ENCODE peak calls at places on chromosomes 4 and X, in four cellular contexts. S is mammary epithelial cell, V is psoas muscle, I is gastrocnemius medialis. W is an unnamed sample. For H3K4me1, the result is how much of the 10 kb centered on the place peaks cover.

GRCh38 chr4:83269256-83269655 is 15.3 kb downstream of the COQ2 start:
- DNase-seq in S (no peak), V (no peak), I (no peak), W (no peak)

GRCh38 chr4:113760852-113761681 is 471 bp downstream of the CAMK2D start:
- DNase-seq in S (peak), V (peak), I (peak), W (peak)

GRCh38 chr4:157045507-157046127 is 30.3 kb upstream of the GLRB start:
- DNase-seq in S (peak), V (no peak), I (peak), W (no peak)

GRCh38 chr4:87697945-87698344 is 47.9 kb downstream of the DMP1 start:
- DNase-seq in S (no peak), V (no peak), I (no peak), W (no peak)

GRCh38 chr4:138049350-138049749 is 192.8 kb downstream of the SLC7A11 start:
- DNase-seq in S (no peak), V (no peak), I (no peak), W (no peak)

GRCh38 chr4:6472387-6473263 is at the start of gene PPP2R2C:
- DNase-seq in S (no peak), V (no peak), I (no peak), W (no peak)

GRCh38 chrX:150503898-150504219 is 64.6 kb upstream of the MTM1 start:
- DNase-seq in S (peak), V (no peak), I (no peak), W (no peak)

GRCh38 chrX:10769696-10770619 is 149.6 kb upstream of the MID1 start:
- DNase-seq in S (no peak), V (no peak), I (no peak), W (peak)

GRCh38 chrX:103722505-103722904 is 11.8 kb downstream of the TMEM31 start:
- DNase-seq in S (peak), V (no peak), I (peak), W (peak)

GRCh38 chrX:53190363-53190960 is 34.5 kb downstream of the KDM5C start:
- DNase-seq in S (no peak), V (no peak), I (no peak), W (no peak)

GRCh38 chrX:42746606-42747005 is 31.4 kb downstream of the PPP1R2C start:
- DNase-seq in S (no peak), V (no peak), I (no peak), W (no peak)

GRCh38 chr4:142130636-142131035 is 494.3 kb downstream of the IL15 start:
- DNase-seq in S (no peak), V (no peak), I (no peak), W (no peak)

GRCh38 chr4:83114576-83114975 is at the start of gene PLAC8:
- DNase-seq in S (peak), V (no peak), I (no peak), W (no peak)

GRCh38 chr4:141458501-141458900 is 177.9 kb upstream of the IL15 start:
- DNase-seq in S (peak), V (no peak), I (no peak), W (no peak)

DNA sequence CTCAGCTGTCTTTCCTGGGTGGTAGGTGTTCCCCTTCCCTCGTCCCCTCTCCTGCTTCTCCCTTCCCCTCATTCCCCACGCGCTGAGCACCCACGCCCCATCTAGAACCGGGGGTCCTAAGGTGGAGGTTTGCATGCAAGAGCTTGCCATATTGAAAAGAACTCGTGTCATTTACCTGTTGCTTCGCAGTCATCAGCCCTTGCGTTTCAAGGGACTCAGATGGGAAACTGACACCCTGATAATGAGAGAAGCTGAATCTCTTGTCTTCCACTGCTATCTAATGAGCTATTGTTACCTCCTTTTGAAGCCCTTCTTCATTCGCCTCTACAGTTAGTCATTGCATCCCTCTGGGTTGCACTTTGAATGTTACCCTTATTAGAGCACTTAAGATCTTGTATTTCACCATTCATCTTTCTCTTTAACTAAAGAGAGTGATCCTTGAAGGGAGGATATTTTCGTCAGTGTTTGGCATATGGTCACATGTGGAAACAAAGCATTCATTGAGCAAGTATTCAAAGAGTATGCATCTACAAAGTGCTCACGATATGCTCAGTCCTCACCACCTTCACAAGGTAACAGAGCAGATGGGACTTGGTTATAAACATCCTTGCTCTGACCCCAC is 25.7 kb downstream of the ARL9 start:
- DNase-seq in S (no peak), V (no peak), I (no peak), W (no peak)
- H3K4me3 ChIP-seq in S (peak), V (peak), I (peak), W (no peak)

GRCh38 chr4:108081251-108081650 is 87.5 kb downstream of the LEF1 start:
- DNase-seq in S (no peak), V (no peak), I (no peak), W (no peak)

GRCh38 chr4:108078024-108078733 is 88.5 kb downstream of the HADH start:
- DNase-seq in S (no peak), V (no peak), I (no peak), W (no peak)

GRCh38 chr4:108080752-108081151 is 88.0 kb downstream of the LEF1 start:
- DNase-seq in S (no peak), V (no peak), I (no peak), W (no peak)
- H3K27ac ChIP-seq in S (no peak), V (no peak), I (no peak), W (no peak)

DNA sequence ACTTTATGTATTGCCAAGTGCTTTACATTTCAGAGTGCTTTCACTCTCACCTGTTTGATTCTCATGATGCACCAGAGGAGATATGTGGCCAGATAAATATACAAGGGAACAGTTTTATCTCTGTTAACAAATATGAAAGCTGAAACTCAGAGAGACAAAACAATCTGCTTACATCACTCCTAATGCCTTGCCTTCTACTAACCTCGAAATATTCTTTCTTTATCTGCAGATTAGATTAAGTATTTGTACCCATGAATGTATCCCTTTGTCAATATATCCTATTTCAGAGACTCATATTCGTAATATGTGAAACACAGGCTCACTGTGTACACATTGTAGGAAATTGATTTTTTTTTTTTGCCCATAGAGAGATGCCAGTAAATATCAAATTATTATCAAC is 178.1 kb downstream of the NWD2 start:
- DNase-seq in S (no peak), V (no peak), I (no peak), W (no peak)
- H3K4me1 ChIP-seq in S (under half), V (under half), I (under half), W (under half)

GRCh38 chr4:2818351-2818939 is 25.2 kb upstream of the ADD1 start:
- DNase-seq in S (no peak), V (peak), I (no peak), W (peak)
- H3K4me3 ChIP-seq in S (peak), V (peak), I (peak), W (peak)

DNA sequence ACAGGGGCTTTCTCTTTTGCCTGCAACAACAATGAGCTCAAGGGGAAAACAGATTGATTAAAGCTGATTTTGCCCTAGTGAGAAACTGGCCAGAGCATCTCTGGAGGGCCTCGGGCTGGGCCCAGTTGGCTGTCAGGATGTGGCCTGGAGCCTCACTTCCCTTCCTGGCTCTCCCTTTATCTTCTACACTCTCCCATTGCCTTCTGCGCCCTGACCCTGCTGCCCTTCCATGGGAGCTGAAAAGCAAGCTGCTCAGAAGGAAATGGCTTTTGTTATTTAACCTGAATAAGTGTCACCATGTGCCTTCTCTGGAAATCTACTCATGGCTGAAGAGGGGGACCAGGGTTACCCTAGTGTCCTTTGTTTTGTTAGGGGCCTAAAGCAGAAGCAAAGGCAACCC is 43.8 kb downstream of the NHSL2 start:
- DNase-seq in S (no peak), V (no peak), I (no peak), W (peak)
- H3K27ac ChIP-seq in S (no peak), V (no peak), I (no peak), W (no peak)

GRCh38 chr4:2849267-2850140 is 5.9 kb downstream of the ADD1 start:
- DNase-seq in S (no peak), V (no peak), I (no peak), W (no peak)
- H3K4me1 ChIP-seq in S (under half), V (half or more), I (half or more), W (under half)

GRCh38 chr4:89253306-89253705 is 54.3 kb downstream of the GPRIN3 start:
- DNase-seq in S (no peak), V (no peak), I (no peak), W (no peak)
- H3K4me3 ChIP-seq in S (no peak), V (no peak), I (no peak), W (no peak)